ENCODE peak calls at places on chromosome 3, in six cellular contexts. A is GM12878, L is HepG2, I is K562, R is GM12892, H is H1. Q is an unnamed sample.

GRCh38 chr3:87268646-87269211 is 7.7 kb downstream of the POU1F1 start:
- DNase-seq in A (no peak), L (no peak), I (no peak), R (no peak), H (no peak), Q (no peak)

GRCh38 chr3:193872265-193872753 is 263.6 kb upstream of the HES1 start:
- DNase-seq in A (no peak), L (peak), I (peak), R (no peak), H (no peak), Q (no peak)

GRCh38 chr3:107367353-107367752 is 9.9 kb upstream of the CCDC54 start:
- DNase-seq in A (no peak), L (no peak), I (peak), R (no peak), H (no peak), Q (no peak)

GRCh38 chr3:81363816-81364215 is 397.6 kb downstream of the GBE1 start:
- DNase-seq in A (no peak), L (no peak), I (no peak), R (no peak), H (no peak), Q (no peak)

GRCh38 chr3:140343211-140343610 is 334.7 kb upstream of the TRIM42 start:
- DNase-seq in A (no peak), L (no peak), I (no peak), R (no peak), H (no peak), Q (no peak)

GRCh38 chr3:107382626-107383025 is 5.4 kb downstream of the CCDC54 start:
- DNase-seq in A (no peak), L (no peak), I (no peak), R (no peak), H (no peak), Q (no peak)

GRCh38 chr3:133962879-133963278 is 66.8 kb downstream of the SLCO2A1 start:
- DNase-seq in A (no peak), L (no peak), I (no peak), R (no peak), H (no peak), Q (no peak)

GRCh38 chr3:113495035-113495434 is 19.9 kb downstream of the SPICE1 start:
- DNase-seq in A (no peak), L (peak), I (no peak), R (no peak), H (no peak), Q (no peak)

GRCh38 chr3:122497425-122497824 is 17.3 kb downstream of the KPNA1 start:
- DNase-seq in A (peak), L (no peak), I (no peak), R (peak), H (no peak), Q (no peak)

GRCh38 chr3:172617013-172617706 is 93.7 kb downstream of the NCEH1 start:
- DNase-seq in A (no peak), L (peak), I (no peak), R (no peak), H (no peak), Q (no peak)

GRCh38 chr3:188301147-188301546 is 147.2 kb downstream of the LPP start:
- DNase-seq in A (no peak), L (no peak), I (no peak), R (no peak), H (no peak), Q (no peak)

GRCh38 chr3:164186095-164186494 is 892.2 kb downstream of the SI start:
- DNase-seq in A (no peak), L (no peak), I (no peak), R (no peak), H (peak), Q (no peak)

GRCh38 chr3:190382082-190382481 is 5.9 kb upstream of the CLDN16 start:
- DNase-seq in A (no peak), L (no peak), I (no peak), R (no peak), H (no peak), Q (no peak)

GRCh38 chr3:50411229-50411628 is 51.9 kb upstream of the TMEM115 start:
- DNase-seq in A (no peak), L (no peak), I (peak), R (no peak), H (no peak), Q (no peak)

GRCh38 chr3:4978259-4978965 is 825 bp upstream of the BHLHE40 start:
- DNase-seq in A (peak), L (peak), I (peak), R (peak), H (peak), Q (peak)
- TF ChIP-seq POLR2A in A (peak), L (peak), I (peak), R (peak), H (no peak), Q (peak)

DNA sequence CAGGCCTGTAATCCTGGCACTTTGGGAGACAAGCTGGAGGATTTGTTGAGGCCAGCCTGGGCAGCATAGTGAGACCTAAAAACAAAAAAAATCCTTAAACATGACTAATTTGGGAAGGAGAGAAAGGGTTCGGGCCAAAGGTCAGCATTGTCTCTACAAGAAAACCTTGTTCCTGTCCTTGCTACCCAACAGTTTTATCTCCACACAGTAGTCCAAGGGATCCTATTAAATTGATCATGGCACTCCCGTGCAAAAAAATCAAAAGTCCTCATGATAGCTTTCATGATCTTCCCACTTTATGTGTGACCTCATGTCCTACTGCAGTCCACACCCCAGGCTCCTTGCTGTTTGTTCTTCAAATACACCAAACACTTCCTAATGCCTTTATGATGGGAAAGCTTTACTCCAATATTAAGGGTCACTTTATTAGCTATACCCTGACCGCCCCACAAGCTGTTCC is 4.2 kb downstream of the RPL15 start:
- DNase-seq in A (no peak), L (no peak), I (no peak), R (no peak), H (no peak), Q (no peak)
- TF ChIP-seq TAF1 in A (no peak), L (no peak), I (no peak), R (no peak), H (no peak), Q (no peak)

GRCh38 chr3:159775372-159775961 is 213.2 kb upstream of the IL12A start:
- DNase-seq in A (no peak), L (no peak), I (no peak), R (no peak), H (peak), Q (no peak)
- TF ChIP-seq POLR2A in A (no peak), L (no peak), I (no peak), R (no peak), H (peak), Q (no peak)

DNA sequence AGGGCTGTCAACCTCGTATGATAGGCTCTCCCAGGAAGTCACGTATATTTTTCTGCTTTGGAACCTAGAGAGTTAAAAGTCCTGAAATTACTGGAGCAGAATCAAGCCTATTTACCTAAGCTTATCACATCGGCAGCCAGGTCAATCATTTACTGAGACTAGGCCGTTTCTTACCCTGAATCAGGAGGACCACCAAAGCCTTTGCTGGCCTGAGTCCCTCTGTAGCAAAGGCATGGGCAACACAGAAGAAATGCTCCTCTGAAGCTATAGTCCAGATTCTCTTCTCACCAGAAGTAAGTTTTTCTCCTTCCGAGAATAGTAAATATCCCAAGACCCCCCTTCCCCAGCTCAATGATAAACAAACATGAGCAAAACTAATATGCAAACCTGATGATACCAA is 125.9 kb upstream of the PHLDB2 start:
- DNase-seq in A (no peak), L (peak), I (no peak), R (no peak), H (no peak), Q (no peak)
- TF ChIP-seq TAF1 in A (no peak), L (peak), I (no peak), R (no peak), H (no peak), Q (no peak)